ENCODE peak calls at places on chromosomes 11 and 22, in five cellular contexts. S is cardiac fibroblast, Z is ovary, V is heart left ventricle, N is fibroblast of lung. A is an unnamed sample.

GRCh38 chr11:95085117-95085825 is 4.4 kb upstream of the ENDOD1 start:
- DNase-seq in S (no peak), Z (no peak), V (no peak), N (no peak), A (no peak)

GRCh38 chr11:103085758-103086365 is 6.1 kb downstream of the DCUN1D5 start:
- DNase-seq in S (peak; percentile 83), Z (no peak), V (no peak), N (peak; percentile 68), A (no peak)

GRCh38 chr11:119414321-119414720 is 8.7 kb downstream of the THY1 start:
- DNase-seq in S (no peak), Z (no peak), V (no peak), N (no peak), A (no peak)

GRCh38 chr11:31770011-31770410 is 41.1 kb downstream of the PAX6 start:
- DNase-seq in S (no peak), Z (no peak), V (no peak), N (no peak), A (no peak)

GRCh38 chr22:25410849-25411248 is 153.6 kb upstream of the GRK3 start:
- DNase-seq in S (no peak), Z (no peak), V (no peak), N (no peak), A (no peak)

GRCh38 chr11:9461760-9462134 is 935 bp downstream of the ZNF143 start:
- DNase-seq in S (peak; percentile 26), Z (no peak), V (no peak), N (peak; percentile 49), A (no peak)

GRCh38 chr11:82864268-82864667 is 36.0 kb downstream of the PRCP start:
- DNase-seq in S (peak; percentile 81), Z (no peak), V (peak; percentile 45), N (peak; percentile 29), A (peak; percentile 94)

GRCh38 chr11:31757245-31757835 is 53.8 kb downstream of the PAX6 start:
- DNase-seq in S (peak; percentile 30), Z (no peak), V (no peak), N (peak; percentile 11), A (no peak)

GRCh38 chr11:15768321-15768720 is 588.0 kb downstream of the SOX6 start:
- DNase-seq in S (no peak), Z (no peak), V (no peak), N (no peak), A (no peak)

GRCh38 chr11:35330924-35331323 is 88.4 kb downstream of the SLC1A2 start:
- DNase-seq in S (no peak), Z (no peak), V (no peak), N (no peak), A (no peak)

GRCh38 chr11:73244589-73245240 is 26.6 kb downstream of the P2RY2 start:
- DNase-seq in S (no peak), Z (peak; percentile 11), V (no peak), N (no peak), A (no peak)

GRCh38 chr11:120555433-120555773 is 43.9 kb downstream of the GRIK4 start:
- DNase-seq in S (no peak), Z (no peak), V (no peak), N (no peak), A (no peak)

GRCh38 chr11:104410336-104410735 is 246.4 kb upstream of the PDGFD start:
- DNase-seq in S (peak; percentile 11), Z (no peak), V (no peak), N (peak; percentile 75), A (no peak)

GRCh38 chr11:33542921-33543320 is 157.7 kb downstream of the C11orf91 start:
- DNase-seq in S (peak; percentile 69), Z (peak; percentile 40), V (peak; percentile 44), N (peak; percentile 39), A (no peak)

GRCh38 chr11:76239483-76240142 is 33.3 kb upstream of the WNT11 start:
- DNase-seq in S (no peak), Z (no peak), V (no peak), N (no peak), A (no peak)

GRCh38 chr22:43555561-43556515 is 144.0 kb downstream of the MPPED1 start:
- DNase-seq in S (no peak), Z (no peak), V (no peak), N (no peak), A (no peak)

GRCh38 chr22:35604671-35605457 is 12.3 kb downstream of the MB start:
- DNase-seq in S (peak; percentile 31), Z (no peak), V (no peak), N (peak; percentile 74), A (no peak)

GRCh38 chr11:111913997-111914396 is 1.5 kb downstream of the HSPB2 start:
- DNase-seq in S (peak; percentile 88), Z (peak; percentile 57), V (peak; percentile 75), N (peak; percentile 66), A (no peak)

GRCh38 chr11:426851-427250 is 12.1 kb upstream of the SIGIRR start:
- DNase-seq in S (no peak), Z (peak; percentile 17), V (peak; percentile 9), N (no peak), A (no peak)

GRCh38 chr11:108727665-108728064 is 62.8 kb downstream of the DDX10 start:
- DNase-seq in S (no peak), Z (no peak), V (no peak), N (peak; percentile 16), A (no peak)

GRCh38 chr11:86978756-86979608 is 23.8 kb upstream of the FZD4 start:
- DNase-seq in S (peak; percentile 71), Z (no peak), V (no peak), N (no peak), A (no peak)

GRCh38 chr11:109606256-109606655 is 184.3 kb downstream of the C11orf87 start:
- DNase-seq in S (no peak), Z (no peak), V (no peak), N (no peak), A (no peak)

GRCh38 chr11:65572356-65573043 is at the start of gene FAM89B:
- DNase-seq in S (peak; percentile 87), Z (peak; percentile 93), V (peak; percentile 96), N (peak; percentile 82), A (peak; percentile 98)

GRCh38 chr22:17133137-17133536 is 12.0 kb upstream of the TMEM121B start:
- DNase-seq in S (no peak), Z (no peak), V (no peak), N (no peak), A (no peak)

GRCh38 chr11:130827697-130828377 is 88.4 kb downstream of the SNX19 start:
- DNase-seq in S (peak; percentile 88), Z (peak; percentile 74), V (peak; percentile 86), N (peak; percentile 84), A (no peak)

GRCh38 chr11:108111126-108111525 is 10.2 kb upstream of the ACAT1 start:
- DNase-seq in S (no peak), Z (no peak), V (no peak), N (no peak), A (no peak)

GRCh38 chr22:19984201-19984753 is 32.3 kb downstream of the ARVCF start:
- DNase-seq in S (no peak), Z (peak; percentile 36), V (peak; percentile 84), N (peak; percentile 79), A (peak; percentile 54)

GRCh38 chr11:75028321-75029097 is 39.8 kb downstream of the NEU3 start:
- DNase-seq in S (peak; percentile 52), Z (no peak), V (no peak), N (no peak), A (no peak)

GRCh38 chr22:35642305-35642741 is 5.9 kb upstream of the APOL6 start:
- DNase-seq in S (peak; percentile 41), Z (peak; percentile 75), V (no peak), N (no peak), A (peak; percentile 73)

GRCh38 chr11:96178014-96178745 is 164.8 kb downstream of the MAML2 start:
- DNase-seq in S (no peak), Z (no peak), V (no peak), N (no peak), A (no peak)

GRCh38 chr11:45927332-45927683 is 4.9 kb downstream of the LARGE2 start:
- DNase-seq in S (no peak), Z (no peak), V (no peak), N (no peak), A (peak; percentile 72)

GRCh38 chr11:3642071-3642951 is 519 bp upstream of the ART5 start:
- DNase-seq in S (peak; percentile 84), Z (peak; percentile 93), V (peak; percentile 91), N (peak; percentile 82), A (peak; percentile 94)

GRCh38 chr11:32140121-32140520 is 49.2 kb downstream of the RCN1 start:
- DNase-seq in S (no peak), Z (no peak), V (no peak), N (no peak), A (no peak)

GRCh38 chr11:64181506-64182411 is 4.2 kb upstream of the STIP1 start:
- DNase-seq in S (peak; percentile 93), Z (peak; percentile 91), V (peak; percentile 96), N (peak; percentile 93), A (peak; percentile 92)
- H3K4me3 ChIP-seq in S (peak overlapping the region; percentile 2), Z (no peak overlapping the region), V (peak overlapping the region; percentile 47), N (peak overlapping the region; percentile 24), A (no peak overlapping the region)

DNA sequence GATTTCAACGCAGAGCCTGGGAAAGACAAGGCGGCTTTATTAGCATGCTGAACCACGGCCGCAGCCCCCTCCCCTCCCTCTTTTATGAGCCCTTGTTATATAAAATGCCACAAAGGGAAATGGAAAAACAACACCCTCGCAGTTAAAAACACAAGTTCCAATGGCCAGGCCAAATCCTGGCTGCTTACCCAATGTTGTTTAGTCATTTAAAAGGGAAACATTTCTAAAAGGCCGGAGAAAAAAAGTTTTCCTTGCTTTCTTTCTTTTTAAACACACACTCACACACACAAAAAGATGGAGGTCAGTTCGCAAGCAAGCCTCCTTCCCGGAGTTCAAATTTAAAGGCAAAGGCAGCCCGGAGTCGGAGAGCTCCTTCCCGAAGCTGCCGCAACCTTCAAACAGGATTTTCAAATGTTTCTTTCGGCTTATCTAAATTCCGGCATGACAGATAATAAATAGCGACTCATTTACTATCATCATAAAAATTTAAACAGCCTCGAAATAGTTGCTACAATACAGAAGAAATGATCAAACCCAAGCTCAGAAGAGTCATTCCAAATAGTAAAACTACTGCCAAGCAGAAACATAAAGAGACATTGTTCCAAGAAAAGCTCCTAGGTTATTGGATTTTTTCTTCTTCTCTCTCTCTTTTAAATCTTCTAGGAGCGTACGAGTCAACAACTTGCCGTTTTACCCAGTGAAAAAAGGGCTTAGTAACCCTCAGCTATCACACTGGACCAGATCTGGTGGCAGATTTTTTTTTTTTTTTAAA is 3.5 kb downstream of the PHF21B start:
- DNase-seq in S (no peak), Z (no peak), V (no peak), N (no peak), A (no peak)
- H3K4me3 ChIP-seq in S (no peak overlapping the region), Z (peak overlapping the region; percentile 46), V (peak overlapping the region; percentile 72), N (no peak overlapping the region), A (no peak overlapping the region)

GRCh38 chr11:68677432-68677831 is 6.9 kb upstream of the GAL start:
- DNase-seq in S (peak; percentile 71), Z (no peak), V (peak; percentile 48), N (peak; percentile 92), A (no peak)
- H3K4me3 ChIP-seq in S (no peak overlapping the region), Z (no peak overlapping the region), V (no peak overlapping the region), N (no peak overlapping the region), A (no peak overlapping the region)

DNA sequence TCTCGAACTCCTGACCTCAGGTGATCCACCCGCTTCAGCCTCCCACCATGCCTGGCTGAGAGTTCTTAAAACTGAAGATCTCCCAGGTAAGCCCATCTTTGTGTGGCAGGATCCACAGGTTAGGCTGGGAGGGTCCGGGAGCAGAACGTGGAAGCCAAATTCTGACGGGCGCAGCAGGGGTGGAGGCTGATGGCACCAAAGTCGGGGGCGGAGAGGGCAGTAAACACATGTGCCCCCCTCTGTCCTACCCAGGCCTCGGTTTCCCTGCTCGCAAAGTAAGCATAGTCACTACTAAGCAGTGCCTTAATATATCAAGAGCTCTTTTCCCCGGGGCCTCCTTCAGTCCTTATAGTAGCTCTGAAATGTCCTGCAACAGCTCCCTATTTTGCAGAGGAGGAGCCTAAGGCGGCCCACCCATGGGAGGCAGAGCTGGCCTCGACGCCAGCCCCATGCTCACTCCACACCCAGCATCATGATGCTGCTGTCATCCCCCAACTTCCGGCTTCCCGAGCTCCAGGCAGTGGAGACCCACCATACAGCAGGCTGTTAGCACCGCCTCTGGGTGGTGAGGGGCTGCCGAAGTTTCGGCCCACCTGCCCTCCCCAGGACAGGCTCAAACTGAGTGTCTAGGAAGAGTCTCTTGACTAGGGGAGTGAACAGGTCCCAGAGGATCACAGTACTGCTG is 230.0 kb downstream of the CTTN start:
- DNase-seq in S (no peak), Z (no peak), V (no peak), N (no peak), A (no peak)
- H3K4me3 ChIP-seq in S (no peak overlapping the region), Z (no peak overlapping the region), V (no peak overlapping the region), N (no peak overlapping the region), A (no peak overlapping the region)